ENCODE peak calls at places on chromosome 11, in nine cellular contexts. P, C, L, A, K, J, I, S and O are unnamed samples.

GRCh38 chr11:898160-898517 is 12.5 kb downstream of the CHID1 start:
- DNase-seq in K (no peak), S (peak; percentile 11), P (no peak), L (peak; percentile 13), A (no peak), J (no peak), C (no peak), I (no peak), O (peak; percentile 18)

GRCh38 chr11:134126197-134126822 is 57.4 kb downstream of the JAM3 start:
- DNase-seq in A (no peak), J (no peak), I (no peak), P (no peak), K (no peak), S (peak; percentile 97), L (no peak), C (no peak), O (no peak)

GRCh38 chr11:36069576-36070214 is 125.8 kb downstream of the LDLRAD3 start:
- DNase-seq in A (no peak), C (no peak), S (no peak), K (no peak), P (no peak), I (no peak), L (no peak), J (no peak), O (no peak)

GRCh38 chr11:118671254-118671653 is 8.2 kb downstream of the TREH start:
- DNase-seq in K (no peak), S (no peak), A (no peak), L (no peak), I (no peak), P (no peak), C (no peak), J (no peak), O (no peak)

GRCh38 chr11:88175707-88176066 is 444 bp upstream of the RAB38 start:
- DNase-seq in K (no peak), P (no peak), C (no peak), I (peak; percentile 48), S (peak; percentile 7), A (no peak), L (no peak), J (no peak), O (no peak)

GRCh38 chr11:88281317-88281712 is 56.2 kb downstream of the CTSC start:
- DNase-seq in J (no peak), P (no peak), K (no peak), A (no peak), I (no peak), S (no peak), C (no peak), L (no peak), O (no peak)

GRCh38 chr11:123653997-123654565 is 343 bp downstream of the SCN3B start:
- DNase-seq in P (peak; percentile 25), I (no peak), S (peak; percentile 34), L (no peak), A (peak; percentile 51), K (no peak), C (no peak), J (no peak), O (peak; percentile 58)

GRCh38 chr11:66933508-66933907 is 24.7 kb downstream of the PC start:
- DNase-seq in A (no peak), K (no peak), S (no peak), L (no peak), J (no peak), C (no peak), P (no peak), I (no peak), O (no peak)

GRCh38 chr11:134332189-134332631 is 422 bp downstream of the GLB1L2 start:
- DNase-seq in S (no peak), P (peak; percentile 53), C (peak; percentile 30), I (no peak), A (no peak), K (no peak), J (no peak), L (no peak), O (no peak)

GRCh38 chr11:132137981-132138313 is 767.5 kb downstream of the NTM start:
- DNase-seq in P (no peak), S (peak; percentile 26), K (no peak), L (no peak), J (no peak), A (no peak), I (no peak), C (no peak), O (no peak)

GRCh38 chr11:76655466-76656086 is 15.0 kb downstream of the LRRC32 start:
- DNase-seq in I (no peak), S (no peak), L (no peak), J (no peak), C (no peak), A (no peak), K (no peak), P (no peak), O (no peak)

GRCh38 chr11:76654980-76655379 is 15.6 kb downstream of the LRRC32 start:
- DNase-seq in S (no peak), L (no peak), A (no peak), P (no peak), I (no peak), C (no peak), J (no peak), K (no peak), O (no peak)

GRCh38 chr11:76653674-76654309 is 16.8 kb downstream of the LRRC32 start:
- DNase-seq in L (no peak), A (no peak), C (peak; percentile 70), S (peak; percentile 95), I (no peak), P (peak; percentile 31), J (no peak), K (no peak), O (no peak)

GRCh38 chr11:76654310-76654851 is 16.2 kb downstream of the LRRC32 start:
- DNase-seq in A (peak; percentile 58), C (peak; percentile 84), P (peak; percentile 54), I (no peak), L (no peak), J (no peak), K (no peak), S (peak; percentile 97), O (no peak)

DNA sequence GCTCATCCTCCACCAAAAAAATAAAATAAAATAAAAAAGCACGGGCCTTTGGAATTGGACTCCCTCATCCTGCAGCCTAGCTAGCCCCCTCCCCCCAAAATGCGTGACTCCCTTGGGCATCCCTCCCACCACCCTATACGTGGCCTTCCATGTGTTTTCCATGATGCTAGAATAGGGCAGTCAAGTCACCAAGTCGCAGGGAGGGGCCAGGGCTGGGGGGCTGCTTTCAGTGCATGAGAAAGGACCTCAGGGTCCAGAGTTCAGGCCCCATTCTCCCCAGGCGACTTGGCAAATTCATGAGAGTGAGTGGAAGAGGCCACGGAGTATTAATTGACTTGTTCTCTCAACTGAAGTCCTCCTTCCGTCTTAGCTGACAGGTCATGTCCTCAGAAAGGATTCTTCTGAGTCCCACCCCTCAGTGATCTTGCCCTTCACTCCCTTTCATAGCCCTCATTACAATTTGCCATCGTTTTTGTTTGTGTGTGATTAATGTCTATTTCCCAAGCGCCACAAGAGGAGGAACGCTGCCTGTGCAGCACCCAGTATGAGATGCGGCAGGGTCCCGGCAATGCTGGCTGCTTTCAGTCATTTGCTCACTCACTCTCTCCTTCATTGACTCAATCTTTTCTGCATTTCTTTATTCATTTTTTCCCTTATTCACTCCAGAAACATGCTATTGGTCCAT is 17.4 kb downstream of the LRRC32 start:
- DNase-seq in A (no peak), P (no peak), S (no peak), J (no peak), L (no peak), I (no peak), K (no peak), C (no peak), O (no peak)
- H3K27ac ChIP-seq in A (peak overlapping the region; percentile 79), P (peak overlapping the region; percentile 76), S (peak overlapping the region; percentile 92), J (no peak overlapping the region), L (no peak overlapping the region), I (no peak overlapping the region), K (no peak overlapping the region), C (peak overlapping the region; percentile 61), O (no peak overlapping the region)

GRCh38 chr11:30333405-30333804 is 10.5 kb downstream of the ARL14EP start:
- DNase-seq in P (no peak), A (no peak), L (no peak), I (no peak), S (no peak), J (peak; percentile 13), K (no peak), C (no peak), O (no peak)
- TF ChIP-seq CTCF in P (no peak), A (peak; percentile 55), L (peak; percentile 68), I (peak; percentile 70), S (peak; percentile 37), J (peak; percentile 70), K (no peak), C (peak; percentile 10), O (peak; percentile 43)

DNA sequence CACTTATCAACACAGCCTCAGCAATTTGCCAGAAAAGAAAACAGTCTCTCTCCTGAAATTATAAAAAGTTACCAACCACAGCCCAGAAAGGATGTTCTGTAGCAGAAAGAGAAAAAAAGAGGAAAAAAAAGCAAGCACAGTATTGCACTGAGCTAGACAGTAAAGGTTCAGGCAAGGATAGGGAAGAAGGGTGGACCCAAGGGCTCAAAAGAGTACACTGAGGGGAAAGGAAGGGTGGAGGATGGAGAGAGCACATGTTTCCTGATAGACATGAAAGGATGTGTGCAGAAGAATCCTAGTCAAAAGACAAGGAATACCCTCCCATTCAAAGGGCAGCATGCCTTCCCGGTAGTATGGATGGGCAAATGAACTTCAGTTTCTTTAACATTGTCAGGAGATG is 59.1 kb downstream of the RRAS2 start:
- DNase-seq in I (no peak), L (no peak), K (no peak), S (no peak), C (no peak), A (no peak), P (no peak), J (no peak), O (no peak)
- H3K27ac ChIP-seq in I (no peak overlapping the region), L (no peak overlapping the region), K (no peak overlapping the region), S (no peak overlapping the region), C (no peak overlapping the region), A (no peak overlapping the region), P (no peak overlapping the region), J (no peak overlapping the region), O (peak overlapping the region; percentile 32)

GRCh38 chr11:113249491-113249763 is 65.0 kb upstream of the TTC12 start:
- DNase-seq in P (no peak), S (no peak), I (no peak), L (no peak), C (no peak), A (no peak), K (no peak), J (no peak), O (no peak)

GRCh38 chr11:113247231-113247630 is 67.2 kb upstream of the TTC12 start:
- DNase-seq in A (no peak), L (no peak), S (no peak), K (no peak), J (no peak), C (no peak), P (no peak), I (no peak), O (no peak)

GRCh38 chr11:113251281-113251680 is 63.1 kb upstream of the TTC12 start:
- DNase-seq in S (no peak), I (no peak), L (no peak), A (no peak), P (no peak), K (no peak), C (no peak), J (no peak), O (no peak)

GRCh38 chr11:113248702-113249490 is 65.5 kb upstream of the TTC12 start:
- DNase-seq in J (no peak), L (no peak), I (no peak), K (no peak), P (no peak), C (no peak), S (no peak), A (no peak), O (no peak)

GRCh38 chr11:113249786-113250185 is 64.6 kb upstream of the TTC12 start:
- DNase-seq in S (no peak), C (no peak), K (no peak), A (no peak), L (no peak), P (no peak), J (no peak), I (no peak), O (no peak)
- TF ChIP-seq CTCF in S (no peak), C (no peak), K (no peak), A (no peak), L (no peak), P (no peak), J (no peak), I (no peak), O (no peak)